ENCODE peak calls at places on chromosome 12, in four cellular contexts. Y is foreskin keratinocyte, J is SJCRH30, D is ovary. G is an unnamed sample.

GRCh38 chr12:74971201-74971600 is 238.4 kb downstream of the KCNC2 start:
- DNase-seq in J (peak), Y (no peak), D (no peak), G (no peak)

GRCh38 chr12:124716208-124717141 is 147.2 kb downstream of the SCARB1 start:
- DNase-seq in J (no peak), D (no peak), Y (no peak), G (no peak)

GRCh38 chr12:105279460-105280056 is 43.6 kb upstream of the APPL2 start:
- DNase-seq in D (no peak), Y (no peak), J (peak), G (peak)

GRCh38 chr12:46537387-46537959 is 164.9 kb upstream of the SLC38A2 start:
- DNase-seq in D (no peak), Y (no peak), J (no peak), G (no peak)

GRCh38 chr12:91139981-91140659 is 28.8 kb upstream of the LUM start:
- DNase-seq in D (no peak), J (no peak), Y (no peak), G (no peak)

GRCh38 chr12:131710464-131711457 is at the start of gene SFSWAP:
- DNase-seq in D (peak), J (peak), Y (peak), G (peak)

GRCh38 chr12:53781218-53781801 is 29.5 kb upstream of the CISTR start:
- DNase-seq in Y (no peak), D (no peak), J (no peak), G (no peak)

GRCh38 chr12:99455350-99456037 is 192.1 kb upstream of the GARIN6 start:
- DNase-seq in Y (peak), J (peak), D (no peak), G (no peak)

GRCh38 chr12:63066782-63067181 is 84.2 kb downstream of the AVPR1A start:
- DNase-seq in Y (no peak), J (no peak), D (no peak), G (no peak)

GRCh38 chr12:1845886-1846285 is 25.5 kb downstream of the LRTM2 start:
- DNase-seq in Y (no peak), D (no peak), J (no peak), G (no peak)

GRCh38 chr12:84740602-84741001 is 172.0 kb downstream of the SLC6A15 start:
- DNase-seq in J (no peak), Y (no peak), D (no peak), G (no peak)

GRCh38 chr12:69475237-69475984 is 5.2 kb downstream of the FRS2 start:
- DNase-seq in J (peak), D (no peak), Y (no peak), G (peak)

GRCh38 chr12:53739285-53740129 is 12.3 kb upstream of the CALCOCO1 start:
- DNase-seq in D (no peak), J (no peak), Y (no peak), G (no peak)

GRCh38 chr12:96177013-96177412 is 17.2 kb upstream of the ELK3 start:
- DNase-seq in J (no peak), Y (peak), D (no peak), G (no peak)

GRCh38 chr12:3247077-3247476 is 169.9 kb downstream of the TSPAN9 start:
- DNase-seq in J (peak), Y (no peak), D (no peak), G (no peak)

GRCh38 chr12:90652280-90652679 is 302.7 kb downstream of the CCER1 start:
- DNase-seq in D (no peak), Y (no peak), J (no peak), G (no peak)

GRCh38 chr12:42056130-42056529 is 88.5 kb downstream of the GXYLT1 start:
- DNase-seq in Y (no peak), D (no peak), J (no peak), G (no peak)

GRCh38 chr12:92561543-92561899 is 141.3 kb upstream of the PLEKHG7 start:
- DNase-seq in Y (no peak), J (no peak), D (no peak), G (no peak)

GRCh38 chr12:27104546-27104945 is 22.2 kb upstream of the C12orf71 start:
- DNase-seq in J (no peak), Y (no peak), D (no peak), G (no peak)

GRCh38 chr12:55934343-55934742 is 3.4 kb downstream of the DGKA start:
- DNase-seq in J (no peak), Y (no peak), D (no peak), G (peak)

GRCh38 chr12:130705174-130705880 is 10.8 kb downstream of the RIMBP2 start:
- DNase-seq in J (no peak), D (no peak), Y (no peak), G (no peak)

GRCh38 chr12:25213338-25213737 is 18.3 kb downstream of the ETFRF1 start:
- DNase-seq in D (no peak), Y (no peak), J (no peak), G (no peak)

GRCh38 chr12:1531160-1531653 is 63.2 kb downstream of the FBXL14 start:
- DNase-seq in J (no peak), Y (no peak), D (peak), G (no peak)

GRCh38 chr12:118979763-118980406 is 1.5 kb upstream of the SRRM4 start:
- DNase-seq in Y (no peak), J (peak), D (no peak), G (peak)

GRCh38 chr12:72978999-72979398 is 706.8 kb downstream of the TRHDE start:
- DNase-seq in Y (no peak), J (no peak), D (no peak), G (no peak)

GRCh38 chr12:103495783-103496456 is at the start of gene C12orf42:
- DNase-seq in Y (peak), J (no peak), D (no peak), G (peak)

GRCh38 chr12:63985945-63986344 is 141.4 kb downstream of the SRGAP1 start:
- DNase-seq in Y (no peak), D (no peak), J (no peak), G (no peak)

GRCh38 chr12:75446857-75447256 is 33.7 kb upstream of the GLIPR1 start:
- DNase-seq in D (no peak), J (no peak), Y (peak), G (no peak)

GRCh38 chr12:1466481-1467260 is 127.7 kb downstream of the FBXL14 start:
- DNase-seq in D (no peak), J (no peak), Y (no peak), G (no peak)

GRCh38 chr12:68483592-68484373 is 126.9 kb upstream of the RAP1B start:
- DNase-seq in D (no peak), J (no peak), Y (peak), G (peak)

GRCh38 chr12:113582521-113583218 is 111.0 kb upstream of the LHX5 start:
- DNase-seq in D (no peak), J (no peak), Y (no peak), G (peak)

GRCh38 chr12:123602651-123603195 is 824 bp downstream of the DDX55 start:
- DNase-seq in J (no peak), Y (no peak), D (no peak), G (no peak)

GRCh38 chr12:99983721-99984258 is 946 bp downstream of the ANKS1B start:
- DNase-seq in J (no peak), Y (no peak), D (peak), G (no peak)

GRCh38 chr12:21516281-21516680 is 9.8 kb upstream of the SPX start:
- DNase-seq in D (no peak), J (no peak), Y (no peak), G (no peak)

GRCh38 chr12:56457817-56458216 is 3.4 kb upstream of the MIP start:
- DNase-seq in J (no peak), D (no peak), Y (no peak), G (no peak)

GRCh38 chr12:4278582-4278939 is 5.0 kb downstream of the CCND2 start:
- DNase-seq in D (no peak), J (no peak), Y (no peak), G (no peak)

GRCh38 chr12:105672171-105672570 is 341.7 kb downstream of the C12orf75 start:
- DNase-seq in D (no peak), Y (no peak), J (no peak), G (no peak)

GRCh38 chr12:57756406-57757341 is 1.8 kb downstream of the MARCHF9 start:
- DNase-seq in Y (no peak), J (peak), D (no peak), G (peak)

DNA sequence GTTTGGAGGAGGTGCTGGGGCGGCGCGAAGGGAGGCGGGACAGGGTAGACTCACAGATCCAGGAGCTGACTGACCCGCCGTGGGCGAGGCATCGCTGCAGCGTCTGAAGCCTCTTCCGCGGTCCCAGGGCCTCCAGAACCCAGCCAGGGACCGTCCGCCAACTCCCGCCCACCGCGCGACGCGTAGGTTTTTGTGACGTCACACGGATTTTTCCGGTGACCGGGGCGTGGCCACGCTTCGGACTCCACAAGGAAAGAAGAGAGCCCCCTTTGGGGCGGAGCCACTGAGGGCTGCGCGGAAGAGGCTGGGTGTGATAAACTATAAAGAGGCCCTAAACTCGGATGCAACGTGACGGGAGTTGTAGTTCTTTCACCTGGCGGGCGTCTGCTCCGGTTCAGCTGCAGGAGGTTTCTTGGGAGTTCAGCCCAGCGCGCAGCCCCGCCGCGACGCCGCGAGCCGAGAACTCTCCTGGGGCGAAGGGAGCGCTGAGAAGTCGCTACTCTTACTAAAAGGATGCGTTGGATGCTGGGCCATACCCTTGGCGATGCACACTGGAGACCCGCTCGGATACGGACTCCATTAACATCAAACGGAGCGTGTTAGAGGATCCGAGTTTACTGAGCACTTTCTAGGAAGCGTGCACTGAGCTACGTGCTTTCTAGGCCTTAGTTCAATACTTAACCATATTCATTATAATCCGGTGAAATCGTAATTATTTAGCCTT is at the start of gene AMN1:
- DNase-seq in D (peak), Y (peak), J (peak), G (peak)
- H3K27ac ChIP-seq in D (peak), Y (peak), J (peak), G (peak)

GRCh38 chr12:122059203-122059960 is 19.2 kb upstream of the MLXIP start:
- DNase-seq in J (no peak), Y (no peak), D (no peak), G (no peak)

GRCh38 chr12:122063691-122064033 is 14.9 kb upstream of the MLXIP start:
- DNase-seq in Y (no peak), J (peak), D (peak), G (peak)

GRCh38 chr12:122062832-122063690 is 15.5 kb upstream of the MLXIP start:
- DNase-seq in J (peak), Y (peak), D (peak), G (no peak)

GRCh38 chr12:122060069-122060468 is 18.5 kb upstream of the MLXIP start:
- DNase-seq in D (peak), Y (no peak), J (no peak), G (no peak)

GRCh38 chr12:122061253-122061652 is 17.3 kb upstream of the MLXIP start:
- DNase-seq in D (peak), J (no peak), Y (no peak), G (no peak)
- H3K27ac ChIP-seq in D (no peak), J (no peak), Y (no peak), G (no peak)

GRCh38 chr12:109994262-109995175 is 1.6 kb downstream of the GIT2 start:
- DNase-seq in D (no peak), J (no peak), Y (no peak), G (peak)

GRCh38 chr12:109995703-109996482 is at the start of gene GIT2:
- DNase-seq in J (peak), Y (peak), D (peak), G (peak)

GRCh38 chr12:109995366-109995702 is 834 bp downstream of the GIT2 start:
- DNase-seq in J (no peak), D (no peak), Y (no peak), G (no peak)

GRCh38 chr12:109991586-109991985 is 4.6 kb downstream of the GIT2 start:
- DNase-seq in D (no peak), J (no peak), Y (no peak), G (no peak)

GRCh38 chr12:109993091-109993490 is 3.1 kb downstream of the GIT2 start:
- DNase-seq in Y (no peak), D (no peak), J (no peak), G (no peak)
- H3K27ac ChIP-seq in Y (no peak), D (no peak), J (no peak), G (no peak)

GRCh38 chr12:121709478-121709890 is 3.1 kb upstream of the TMEM120B start:
- DNase-seq in Y (peak), D (no peak), J (peak), G (peak)

GRCh38 chr12:121711925-121712461 is 559 bp upstream of the TMEM120B start:
- DNase-seq in D (no peak), Y (no peak), J (peak), G (peak)

GRCh38 chr12:121712462-121713256 is at the start of gene TMEM120B:
- DNase-seq in J (peak), Y (no peak), D (peak), G (peak)

GRCh38 chr12:121715862-121716435 is 3.4 kb downstream of the TMEM120B start:
- DNase-seq in Y (no peak), D (no peak), J (no peak), G (no peak)

DNA sequence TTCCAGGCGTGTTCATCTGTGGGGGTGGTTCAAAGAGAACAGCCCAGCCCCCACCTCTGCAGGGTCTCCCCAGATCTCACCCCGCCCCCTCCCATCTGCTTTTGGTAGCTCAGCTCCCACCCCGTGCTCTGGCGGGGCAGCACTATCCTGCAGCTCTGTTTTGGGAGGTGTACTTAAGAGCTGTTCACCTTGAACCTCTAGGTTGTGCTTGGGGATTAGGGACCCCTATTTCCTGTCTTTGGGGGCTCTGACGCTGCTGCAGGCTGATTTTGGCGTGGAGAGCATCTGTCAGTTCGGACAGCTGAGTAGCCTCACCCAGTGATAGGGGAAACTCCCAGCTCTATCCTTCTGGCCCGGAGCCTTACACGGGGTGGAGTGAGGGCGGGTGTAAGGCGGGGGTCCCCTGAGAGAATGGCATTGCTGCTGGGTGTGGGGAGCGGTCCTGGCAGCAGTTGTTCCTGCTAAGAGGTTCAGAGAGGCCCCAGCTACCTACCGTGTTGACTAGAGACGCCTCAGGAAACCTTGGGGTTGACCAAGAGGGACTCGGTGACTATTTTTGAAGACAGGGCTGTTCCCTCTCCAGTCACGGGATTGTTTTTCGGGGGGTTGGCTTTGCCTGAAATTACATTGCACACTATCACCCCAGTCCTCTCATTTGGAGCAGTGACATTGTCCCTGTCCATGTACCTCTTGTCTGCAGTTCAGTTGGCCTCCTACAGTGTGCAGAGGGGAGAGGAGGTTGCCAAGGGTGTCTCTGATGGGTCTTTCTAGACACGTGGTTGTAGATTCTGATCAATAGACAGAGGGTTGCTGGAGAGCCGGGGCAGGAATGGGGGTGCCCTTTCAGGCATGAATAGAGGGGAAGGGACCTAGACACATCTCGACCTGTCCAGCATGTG is 954 bp downstream of the TMEM120B start:
- DNase-seq in Y (no peak), D (peak), J (peak), G (no peak)
- H3K27ac ChIP-seq in Y (peak), D (peak), J (peak), G (no peak)

GRCh38 chr12:6215932-6216494 is 15.8 kb downstream of the CD9 start:
- DNase-seq in J (peak), D (no peak), Y (peak), G (no peak)

GRCh38 chr12:6214633-6215032 is 14.4 kb downstream of the CD9 start:
- DNase-seq in J (no peak), Y (peak), D (no peak), G (no peak)

GRCh38 chr12:6215120-6215807 is 15.1 kb downstream of the CD9 start:
- DNase-seq in J (no peak), Y (no peak), D (no peak), G (no peak)

GRCh38 chr12:6212086-6212485 is 11.9 kb downstream of the CD9 start:
- DNase-seq in J (peak), Y (no peak), D (no peak), G (no peak)

DNA sequence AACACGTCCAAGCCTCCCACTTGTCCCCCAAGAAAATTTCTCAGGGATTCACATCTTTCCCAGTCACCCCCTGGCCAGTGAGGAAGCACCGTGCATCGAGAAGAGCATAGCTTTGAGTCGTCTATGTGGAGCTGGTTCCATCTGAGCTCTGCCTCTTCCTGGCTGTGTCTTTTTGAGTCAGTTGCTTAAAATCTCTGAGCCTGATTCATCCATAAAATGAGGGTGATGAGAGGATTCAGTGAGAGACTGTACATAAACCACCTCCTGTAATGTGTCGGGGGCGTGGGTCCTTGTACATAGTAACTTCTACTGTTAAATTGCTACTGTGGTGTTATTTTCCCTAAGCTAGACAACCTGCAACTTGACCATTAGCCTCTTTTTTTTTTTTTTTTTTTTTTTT is 13.8 kb downstream of the CD9 start:
- DNase-seq in J (no peak), Y (no peak), D (no peak), G (no peak)
- H3K27ac ChIP-seq in J (no peak), Y (peak), D (no peak), G (no peak)

DNA sequence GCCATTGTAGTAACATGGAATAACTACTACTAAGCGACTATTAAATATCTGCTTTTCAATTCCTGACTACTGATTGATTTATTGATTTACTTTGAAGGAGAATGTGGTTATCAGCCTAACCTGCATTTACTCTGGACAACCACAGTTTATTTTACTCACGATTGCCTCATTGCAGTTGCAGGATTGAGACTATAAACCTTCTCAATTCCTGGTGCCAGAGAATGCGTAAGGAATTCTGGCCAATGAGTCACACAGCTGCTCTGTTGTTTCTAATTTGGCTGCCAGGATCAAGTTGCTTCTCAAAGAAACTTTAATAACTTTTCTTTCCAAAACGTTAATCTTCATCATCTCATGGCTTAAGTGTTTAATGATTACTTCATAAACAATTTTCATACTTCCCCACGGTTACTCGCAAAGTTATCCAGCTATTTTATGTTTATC is 13.1 kb upstream of the TMTC1 start:
- DNase-seq in Y (peak), D (no peak), J (peak), G (no peak)
- H3K27ac ChIP-seq in Y (no peak), D (no peak), J (peak), G (no peak)